ENCODE peak calls at places on chromosome 10, in ten cellular contexts. D, S, N, U, M, O, Y, F, I and W are unnamed samples.

GRCh38 chr10:123274513-123275182 is 120.4 kb downstream of the BUB3 start:
- DNase-seq in D (no peak), S (no peak), N (no peak), U (no peak), M (no peak), O (no peak), Y (no peak), F (no peak), I (no peak), W (no peak)

GRCh38 chr10:32961892-32962369 is 3.9 kb upstream of the ITGB1 start:
- DNase-seq in D (no peak), S (no peak), N (no peak), U (no peak), M (peak; percentile 95), O (peak; percentile 95), Y (no peak), F (peak; percentile 68), I (no peak), W (peak; percentile 74)

GRCh38 chr10:114012650-114013049 is 31.0 kb upstream of the ADRB1 start:
- DNase-seq in D (no peak), S (no peak), N (no peak), U (no peak), M (no peak), O (no peak), Y (no peak), F (no peak), I (no peak), W (no peak)

GRCh38 chr10:34528320-34528719 is 286.8 kb downstream of the PARD3 start:
- DNase-seq in D (no peak), S (no peak), N (peak; percentile 49), U (no peak), M (peak; percentile 97), O (peak; percentile 97), Y (no peak), F (peak; percentile 81), I (no peak), W (peak; percentile 97)

GRCh38 chr10:110495731-110496552 is 1.8 kb upstream of the DUSP5 start:
- DNase-seq in D (peak; percentile 82), S (no peak), N (no peak), U (no peak), M (peak; percentile 81), O (peak; percentile 96), Y (no peak), F (peak; percentile 90), I (no peak), W (peak; percentile 90)

GRCh38 chr10:16756561-16757221 is 60.5 kb downstream of the RSU1 start:
- DNase-seq in D (no peak), S (no peak), N (no peak), U (no peak), M (no peak), O (peak; percentile 73), Y (no peak), F (peak; percentile 37), I (no peak), W (peak; percentile 22)

GRCh38 chr10:132463333-132464255 is 66.6 kb downstream of the PWWP2B start:
- DNase-seq in D (no peak), S (no peak), N (no peak), U (no peak), M (no peak), O (peak; percentile 36), Y (no peak), F (no peak), I (no peak), W (no peak)

GRCh38 chr10:99667108-99667751 is 7.9 kb downstream of the ENTPD7 start:
- DNase-seq in D (no peak), S (no peak), N (no peak), U (no peak), M (peak; percentile 87), O (peak; percentile 78), Y (no peak), F (no peak), I (no peak), W (peak; percentile 88)

GRCh38 chr10:103057980-103058568 is 135.0 kb downstream of the NT5C2 start:
- DNase-seq in D (no peak), S (no peak), N (no peak), U (no peak), M (no peak), O (no peak), Y (no peak), F (no peak), I (no peak), W (no peak)